ENCODE peak calls at places on chromosomes 11 and 22, in nine cellular contexts. M is astrocyte of the spinal cord; F is NCI-H2081; S is GM10248; A is NCI-H2171 treated with DMSO at 0.1 percent for 48 hours; H is right lobe of liver; B is IMR-90; K is activated CD8-positive, alpha-beta memory T cell treated with anti-CD3 and anti-CD28 coated beads for 48 hours; T is NCI-H1092 treated with DMSO at 0.1 percent for 48 hours. J is an unnamed sample.

GRCh38 chr11:64459016-64459415 is 100.1 kb downstream of the RPS6KA4 start:
- DNase-seq in M (no peak), F (no peak), S (no peak), A (no peak), H (no peak), B (peak; percentile 11), K (no peak), T (no peak), J (no peak)

GRCh38 chr11:60864856-60865513 is 2.4 kb upstream of the ZP1 start:
- DNase-seq in M (no peak), F (no peak), S (no peak), A (no peak), H (no peak), B (no peak), K (no peak), T (no peak), J (no peak)

GRCh38 chr11:1118755-1119275 is 38.9 kb upstream of the MUC5AC start:
- DNase-seq in M (no peak), F (no peak), S (no peak), A (no peak), H (no peak), B (no peak), K (no peak), T (no peak), J (no peak)

GRCh38 chr22:49764151-49764581 is 63.5 kb downstream of the BRD1 start:
- DNase-seq in M (no peak), F (no peak), S (no peak), A (peak; percentile 87), H (no peak), B (no peak), K (no peak), T (no peak), J (no peak)

GRCh38 chr11:76382209-76382608 is 1.1 kb downstream of the GVQW3 start:
- DNase-seq in M (no peak), F (no peak), S (no peak), A (no peak), H (no peak), B (no peak), K (no peak), T (no peak), J (no peak)

GRCh38 chr11:128735935-128736610 is 42.2 kb downstream of the FLI1 start:
- DNase-seq in M (no peak), F (no peak), S (peak; percentile 59), A (no peak), H (no peak), B (no peak), K (no peak), T (no peak), J (no peak)

GRCh38 chr11:107275632-107276031 is 182.0 kb downstream of the CWF19L2 start:
- DNase-seq in M (no peak), F (no peak), S (no peak), A (no peak), H (no peak), B (no peak), K (no peak), T (no peak), J (no peak)

GRCh38 chr11:127804775-127805446 is 782.4 kb downstream of the ETS1 start:
- DNase-seq in M (no peak), F (no peak), S (no peak), A (no peak), H (no peak), B (no peak), K (no peak), T (no peak), J (no peak)

GRCh38 chr11:86251285-86251830 is 6.8 kb downstream of the EED start:
- DNase-seq in M (no peak), F (no peak), S (no peak), A (no peak), H (no peak), B (no peak), K (no peak), T (no peak), J (no peak)